ENCODE peak calls at places on chromosomes 4 and X, in six cellular contexts. K is cardiac fibroblast, J is astrocyte of the spinal cord, N is IMR-90, I is sigmoid colon, W is HFF-Myc. Q is an unnamed sample.

GRCh38 chrX:151825927-151826471 is 86.7 kb upstream of the MAGEA4 start:
- DNase-seq in K (peak), J (peak), N (peak), I (no peak), W (peak), Q (no peak)

GRCh38 chr4:126627255-126627654 is 1005.5 kb upstream of the INTU start:
- DNase-seq in K (peak), J (peak), N (peak), I (no peak), W (no peak), Q (no peak)

GRCh38 chr4:55947254-55947882 is 1.4 kb upstream of the CEP135 start:
- DNase-seq in K (peak), J (no peak), N (peak), I (no peak), W (no peak), Q (no peak)

GRCh38 chrX:153609917-153610833 is 11.2 kb upstream of the CCNQ start:
- DNase-seq in K (peak), J (peak), N (peak), I (peak), W (no peak), Q (no peak)

GRCh38 chrX:139642241-139642927 is 65.6 kb downstream of the MCF2 start:
- DNase-seq in K (peak), J (peak), N (no peak), I (no peak), W (no peak), Q (no peak)

GRCh38 chr4:154506253-154506652 is 14.7 kb upstream of the DCHS2 start:
- DNase-seq in K (peak), J (peak), N (peak), I (no peak), W (no peak), Q (no peak)

GRCh38 chr4:118112117-118112516 is 77.8 kb downstream of the NDST3 start:
- DNase-seq in K (peak), J (no peak), N (no peak), I (no peak), W (no peak), Q (no peak)

GRCh38 chrX:48083212-48083611 is 11.8 kb upstream of the ZNF630 start:
- DNase-seq in K (peak), J (peak), N (peak), I (no peak), W (no peak), Q (no peak)

GRCh38 chr4:3410401-3411135 is 31.2 kb upstream of the HGFAC start:
- DNase-seq in K (no peak), J (no peak), N (no peak), I (peak), W (no peak), Q (no peak)

GRCh38 chr4:148204892-148205291 is 237.3 kb downstream of the NR3C2 start:
- DNase-seq in K (no peak), J (no peak), N (no peak), I (no peak), W (no peak), Q (no peak)

GRCh38 chrX:39905475-39905889 is 192.3 kb downstream of the BCOR start:
- DNase-seq in K (peak), J (no peak), N (peak), I (peak), W (no peak), Q (peak)

GRCh38 chr4:163701915-163702314 is 207.4 kb downstream of the TMA16 start:
- DNase-seq in K (no peak), J (peak), N (peak), I (no peak), W (no peak), Q (no peak)

GRCh38 chrX:141811438-141811837 is 26.7 kb upstream of the MAGEC3 start:
- DNase-seq in K (no peak), J (no peak), N (no peak), I (no peak), W (no peak), Q (no peak)

GRCh38 chrX:101682723-101683122 is 23.1 kb upstream of the ARMCX2 start:
- DNase-seq in K (no peak), J (peak), N (peak), I (no peak), W (no peak), Q (no peak)

GRCh38 chr4:123417813-123418212 is 21.2 kb downstream of the SPRY1 start:
- DNase-seq in K (peak), J (peak), N (no peak), I (no peak), W (no peak), Q (no peak)

GRCh38 chr4:110611968-110612447 is 10.9 kb downstream of the PITX2 start:
- DNase-seq in K (no peak), J (no peak), N (no peak), I (no peak), W (no peak), Q (no peak)

GRCh38 chrX:119539872-119540271 is 25.3 kb downstream of the STEEP1 start:
- DNase-seq in K (no peak), J (no peak), N (no peak), I (no peak), W (no peak), Q (no peak)

GRCh38 chr4:24163314-24163713 is 273.5 kb upstream of the PPARGC1A start:
- DNase-seq in K (no peak), J (no peak), N (no peak), I (no peak), W (no peak), Q (no peak)

GRCh38 chr4:114082348-114082747 is 102.9 kb upstream of the ARSJ start:
- DNase-seq in K (no peak), J (no peak), N (no peak), I (no peak), W (no peak), Q (no peak)

GRCh38 chrX:105464611-105465010 is 244.1 kb upstream of the TEX13A start:
- DNase-seq in K (no peak), J (no peak), N (no peak), I (no peak), W (no peak), Q (no peak)

GRCh38 chr4:91448668-91449330 is 855.0 kb upstream of the GRID2 start:
- DNase-seq in K (peak), J (peak), N (no peak), I (no peak), W (no peak), Q (peak)

GRCh38 chr4:145808021-145808650 is 128.2 kb downstream of the C4orf51 start:
- DNase-seq in K (peak), J (peak), N (peak), I (no peak), W (peak), Q (peak)

GRCh38 chrX:149641832-149642231 is 10.2 kb upstream of the TMEM185A start:
- DNase-seq in K (no peak), J (no peak), N (no peak), I (no peak), W (no peak), Q (no peak)

GRCh38 chr4:119679251-119679650 is 50.6 kb upstream of the PDE5A start:
- DNase-seq in K (no peak), J (peak), N (peak), I (no peak), W (no peak), Q (no peak)

GRCh38 chr4:21451032-21451431 is 497.5 kb downstream of the KCNIP4 start:
- DNase-seq in K (peak), J (peak), N (peak), I (no peak), W (peak), Q (peak)

GRCh38 chr4:158936238-158936637 is 166.6 kb upstream of the RAPGEF2 start:
- DNase-seq in K (no peak), J (no peak), N (no peak), I (no peak), W (no peak), Q (no peak)

GRCh38 chrX:143462696-143463095 is 54.6 kb downstream of the SPANXN3 start:
- DNase-seq in K (no peak), J (no peak), N (no peak), I (no peak), W (no peak), Q (no peak)

GRCh38 chr4:139866270-139866962 is 200.8 kb downstream of the MGST2 start:
- DNase-seq in K (no peak), J (no peak), N (no peak), I (no peak), W (no peak), Q (no peak)

GRCh38 chrX:70455366-70456202 is 10.9 kb downstream of the DLG3 start:
- DNase-seq in K (no peak), J (no peak), N (no peak), I (no peak), W (no peak), Q (no peak)

GRCh38 chr4:127555106-127555505 is 77.7 kb upstream of the INTU start:
- DNase-seq in K (no peak), J (no peak), N (no peak), I (no peak), W (no peak), Q (peak)

GRCh38 chr4:20416800-20417199 is 165.1 kb downstream of the SLIT2 start:
- DNase-seq in K (no peak), J (no peak), N (no peak), I (no peak), W (no peak), Q (no peak)

GRCh38 chr4:99863-100262 is 24.4 kb upstream of the ZNF718 start:
- DNase-seq in K (no peak), J (no peak), N (no peak), I (no peak), W (no peak), Q (no peak)

GRCh38 chrX:6226053-6226645 is 2.5 kb downstream of the NLGN4X start:
- DNase-seq in K (no peak), J (peak), N (no peak), I (no peak), W (no peak), Q (no peak)

GRCh38 chr4:159227984-159228383 is 125.1 kb downstream of the RAPGEF2 start:
- DNase-seq in K (peak), J (peak), N (peak), I (peak), W (peak), Q (peak)

GRCh38 chrX:122866527-122866926 is 317.6 kb upstream of the GRIA3 start:
- DNase-seq in K (peak), J (peak), N (peak), I (no peak), W (peak), Q (no peak)

GRCh38 chr4:76155979-76156378 is 7.8 kb upstream of the NUP54 start:
- DNase-seq in K (no peak), J (no peak), N (no peak), I (no peak), W (no peak), Q (no peak)

GRCh38 chrX:134324359-134324758 is 87.4 kb downstream of the CCDC160 start:
- DNase-seq in K (no peak), J (no peak), N (no peak), I (no peak), W (no peak), Q (no peak)

GRCh38 chr4:7466904-7467303 is 32.2 kb upstream of the PSAPL1 start:
- DNase-seq in K (no peak), J (no peak), N (no peak), I (no peak), W (no peak), Q (no peak)

DNA sequence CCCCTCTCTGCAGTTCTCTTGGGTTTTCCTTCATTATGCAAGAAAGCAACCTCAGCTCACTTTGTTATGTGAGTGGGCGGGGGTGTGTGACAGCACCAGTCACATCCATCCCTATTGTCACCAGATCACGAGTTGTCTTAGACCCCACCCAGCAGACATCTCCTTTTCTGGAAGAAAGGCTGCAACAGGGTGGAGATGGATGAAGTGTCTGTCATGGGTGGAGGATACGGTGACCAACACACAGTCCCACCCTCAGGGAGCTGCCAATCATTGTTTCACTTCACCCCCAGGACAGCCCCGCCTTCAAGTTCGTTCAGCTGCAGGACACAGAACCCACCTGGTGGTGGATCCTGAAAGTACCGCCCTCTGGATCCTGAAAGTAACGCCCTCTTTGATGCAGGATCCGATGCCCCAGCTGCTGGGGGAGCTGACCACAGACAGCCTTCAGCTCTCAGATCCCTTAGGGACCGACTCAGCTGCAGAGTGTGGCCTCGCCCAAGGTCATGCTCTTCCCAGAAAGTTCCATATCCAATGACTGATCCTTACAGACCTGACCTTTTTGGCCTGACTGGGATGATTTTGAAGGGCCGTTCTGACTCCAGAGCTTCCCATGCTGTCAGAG is 79.7 kb downstream of the SMIM20 start:
- DNase-seq in K (no peak), J (no peak), N (no peak), I (no peak), W (no peak), Q (no peak)
- TF ChIP-seq CTCF in K (peak), J (no peak), N (peak), I (no peak), W (peak), Q (peak)

GRCh38 chr4:1376841-1377605 is 29.2 kb downstream of the NKX1-1 start:
- DNase-seq in K (no peak), J (no peak), N (no peak), I (peak), W (no peak), Q (no peak)
- TF ChIP-seq CTCF in K (no peak), J (no peak), N (no peak), I (no peak), W (no peak), Q (no peak)

GRCh38 chr4:41456559-41457101 is 81.3 kb upstream of the LIMCH1 start:
- DNase-seq in K (no peak), J (no peak), N (no peak), I (no peak), W (no peak), Q (no peak)
- TF ChIP-seq CTCF in K (no peak), J (no peak), N (no peak), I (no peak), W (no peak), Q (no peak)

DNA sequence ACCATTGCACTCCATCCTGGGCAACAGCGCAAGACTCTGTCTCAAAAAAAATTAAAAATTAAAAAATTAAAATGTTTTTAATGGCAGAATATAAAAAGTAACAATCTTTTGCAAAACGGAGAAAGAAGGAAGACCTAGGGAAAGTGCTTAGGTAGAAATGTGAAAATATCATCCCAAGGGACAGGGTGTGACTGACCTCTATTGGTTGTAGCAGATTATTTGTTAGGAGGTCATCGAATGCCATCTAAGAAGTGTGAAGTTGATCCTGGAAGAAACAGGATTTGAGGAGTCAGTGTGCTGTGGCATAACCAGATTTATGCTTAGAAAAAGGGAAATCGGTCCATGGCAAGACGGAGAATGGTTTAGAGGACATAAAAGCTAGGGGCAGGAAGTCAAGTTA is 18.1 kb upstream of the C4orf36 start:
- DNase-seq in K (no peak), J (no peak), N (no peak), I (no peak), W (no peak), Q (no peak)
- TF ChIP-seq CTCF in K (no peak), J (no peak), N (no peak), I (no peak), W (no peak), Q (peak)

GRCh38 chr4:121112530-121112929 is 40.2 kb upstream of the NDNF start:
- DNase-seq in K (no peak), J (no peak), N (no peak), I (no peak), W (no peak), Q (no peak)
- TF ChIP-seq CTCF in K (peak), J (peak), N (peak), I (no peak), W (no peak), Q (no peak)

GRCh38 chr4:80717204-80717603 is 313.3 kb upstream of the BMP3 start:
- DNase-seq in K (no peak), J (no peak), N (no peak), I (no peak), W (no peak), Q (no peak)
- TF ChIP-seq CTCF in K (no peak), J (no peak), N (no peak), I (no peak), W (no peak), Q (no peak)

GRCh38 chr4:64911846-64912245 is 502.6 kb upstream of the TECRL start:
- DNase-seq in K (no peak), J (no peak), N (no peak), I (no peak), W (no peak), Q (no peak)
- TF ChIP-seq CTCF in K (no peak), J (no peak), N (no peak), I (no peak), W (no peak), Q (peak)

Q was measured in epithelial cell of proximal tubule.